ENCODE peak calls at places on chromosomes 4 and X, in ten cellular contexts. R is bronchial epithelial cell; L is Peyer's patch; P is NT2/D1; F is astrocyte; G is CD8-positive, alpha-beta T cell; C is GM12878; J is small intestine; Q is ovary; V is endodermal cell. Z is an unnamed sample. For H3K36me3, the result is how much of the 10 kb centered on the place peaks cover.

GRCh38 chrX:69060631-69061408 is 104.4 kb downstream of the PJA1 start:
- DNase-seq in R (peak), L (no peak), P (peak), F (peak), G (no peak), C (no peak), J (peak), Q (peak), V (peak), Z (peak)

GRCh38 chr4:15291133-15291532 is 136.7 kb upstream of the C1QTNF7 start:
- DNase-seq in R (peak), L (no peak), P (no peak), F (no peak), G (no peak), C (no peak), J (no peak), Q (no peak), V (no peak), Z (no peak)

GRCh38 chrX:130186645-130187044 is 14.9 kb downstream of the RAB33A start:
- DNase-seq in R (no peak), L (no peak), P (no peak), F (no peak), G (no peak), C (no peak), J (no peak), Q (no peak), V (no peak), Z (no peak)

GRCh38 chrX:148567229-148567628 is 66.8 kb downstream of the AFF2 start:
- DNase-seq in R (no peak), L (no peak), P (no peak), F (peak), G (no peak), C (no peak), J (no peak), Q (no peak), V (no peak), Z (no peak)

GRCh38 chr4:184282251-184282713 is 64.6 kb upstream of the ENPP6 start:
- DNase-seq in R (peak), L (peak), P (no peak), F (no peak), G (peak), C (peak), J (peak), Q (no peak), V (peak), Z (peak)

GRCh38 chr4:18106620-18107019 is 85.1 kb upstream of the LCORL start:
- DNase-seq in R (no peak), L (no peak), P (no peak), F (no peak), G (no peak), C (no peak), J (peak), Q (no peak), V (no peak), Z (no peak)

GRCh38 chrX:17860811-17861495 is at the start of gene RAI2:
- DNase-seq in R (no peak), L (peak), P (no peak), F (no peak), G (peak), C (no peak), J (no peak), Q (peak), V (peak), Z (peak)

GRCh38 chrX:130330706-130331105 is 9.0 kb upstream of the SLC25A14 start:
- DNase-seq in R (peak), L (no peak), P (peak), F (peak), G (peak), C (peak), J (peak), Q (peak), V (peak), Z (peak)

GRCh38 chrX:128728943-128729342 is 676.7 kb upstream of the ACTRT1 start:
- DNase-seq in R (no peak), L (no peak), P (no peak), F (no peak), G (no peak), C (no peak), J (no peak), Q (no peak), V (no peak), Z (no peak)

GRCh38 chr4:149887091-149887490 is 71.4 kb upstream of the IQCM start:
- DNase-seq in R (peak), L (no peak), P (no peak), F (peak), G (no peak), C (no peak), J (no peak), Q (no peak), V (no peak), Z (no peak)

GRCh38 chr4:55947912-55948725 is 626 bp upstream of the CEP135 start:
- DNase-seq in R (peak), L (peak), P (no peak), F (peak), G (peak), C (peak), J (peak), Q (no peak), V (no peak), Z (no peak)

GRCh38 chrX:40581333-40581910 is 652 bp downstream of the ATP6AP2 start:
- DNase-seq in R (peak), L (no peak), P (no peak), F (peak), G (no peak), C (no peak), J (peak), Q (no peak), V (no peak), Z (no peak)

GRCh38 chr4:153619811-153620210 is 64.3 kb upstream of the TLR2 start:
- DNase-seq in R (no peak), L (no peak), P (no peak), F (no peak), G (no peak), C (no peak), J (no peak), Q (no peak), V (no peak), Z (peak)

GRCh38 chr4:153622778-153623240 is 61.3 kb upstream of the TLR2 start:
- DNase-seq in R (no peak), L (no peak), P (no peak), F (no peak), G (no peak), C (no peak), J (no peak), Q (no peak), V (no peak), Z (no peak)

GRCh38 chr4:153620352-153620751 is 63.7 kb upstream of the TLR2 start:
- DNase-seq in R (no peak), L (no peak), P (no peak), F (no peak), G (no peak), C (no peak), J (no peak), Q (no peak), V (no peak), Z (no peak)

GRCh38 chr4:153623491-153623890 is 60.6 kb upstream of the TLR2 start:
- DNase-seq in R (no peak), L (no peak), P (no peak), F (no peak), G (no peak), C (no peak), J (no peak), Q (no peak), V (no peak), Z (no peak)

GRCh38 chr4:153622093-153622492 is 62.0 kb upstream of the TLR2 start:
- DNase-seq in R (no peak), L (no peak), P (no peak), F (no peak), G (no peak), C (no peak), J (no peak), Q (no peak), V (no peak), Z (no peak)
- H3K36me3 ChIP-seq in R (under half), L (under half), P (half or more), F (under half), G (half or more), C (half or more), J (under half), Q (under half), V (under half), Z (under half)

GRCh38 chr4:54231419-54232150 is 2.5 kb downstream of the PDGFRA start:
- DNase-seq in R (no peak), L (no peak), P (no peak), F (peak), G (no peak), C (no peak), J (no peak), Q (peak), V (peak), Z (peak)
- H3K4me3 ChIP-seq in R (no peak), L (peak), P (peak), F (peak), G (no peak), C (no peak), J (peak), Q (peak), V (peak), Z (peak)

GRCh38 chrX:13761606-13762005 is 27.1 kb downstream of the OFD1 start:
- DNase-seq in R (no peak), L (no peak), P (no peak), F (no peak), G (no peak), C (no peak), J (no peak), Q (no peak), V (peak), Z (peak)
- H3K36me3 ChIP-seq in R (under half), L (under half), P (half or more), F (under half), G (under half), C (under half), J (under half), Q (under half), V (half or more), Z (under half)

DNA sequence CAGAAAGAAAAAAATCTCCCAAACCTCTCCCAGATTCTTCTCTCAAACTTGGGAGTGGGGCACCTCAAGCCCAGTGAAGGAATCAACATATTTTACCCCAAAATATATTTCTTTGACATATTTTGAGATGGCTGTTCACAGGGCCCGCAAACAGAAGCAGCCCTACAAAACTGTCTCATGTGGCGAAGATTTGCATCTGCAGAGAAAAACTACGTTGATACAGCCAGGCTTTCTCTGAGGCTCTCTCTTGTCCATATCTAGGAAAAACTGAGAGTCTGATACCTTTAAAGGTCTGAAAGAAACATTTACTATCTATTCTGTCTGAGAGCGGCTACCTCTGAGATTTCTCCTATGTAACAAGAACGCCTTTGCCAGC is 23.3 kb upstream of the TMSB4X start:
- DNase-seq in R (no peak), L (no peak), P (no peak), F (no peak), G (no peak), C (no peak), J (no peak), Q (no peak), V (no peak), Z (no peak)
- H3K4me3 ChIP-seq in R (no peak), L (no peak), P (no peak), F (no peak), G (peak), C (peak), J (no peak), Q (no peak), V (no peak), Z (no peak)

GRCh38 chr4:5755679-5756078 is 44.7 kb downstream of the EVC start:
- DNase-seq in R (no peak), L (no peak), P (no peak), F (no peak), G (no peak), C (no peak), J (no peak), Q (no peak), V (no peak), Z (no peak)

GRCh38 chr4:5757091-5757490 is 46.1 kb downstream of the EVC start:
- DNase-seq in R (no peak), L (no peak), P (no peak), F (no peak), G (no peak), C (no peak), J (no peak), Q (no peak), V (no peak), Z (peak)

GRCh38 chr4:5755161-5755560 is 44.2 kb downstream of the EVC start:
- DNase-seq in R (no peak), L (no peak), P (no peak), F (no peak), G (no peak), C (no peak), J (no peak), Q (no peak), V (no peak), Z (no peak)

GRCh38 chr4:5757536-5757935 is 46.5 kb downstream of the EVC start:
- DNase-seq in R (no peak), L (no peak), P (no peak), F (no peak), G (no peak), C (no peak), J (no peak), Q (no peak), V (no peak), Z (no peak)

GRCh38 chr4:5756271-5756670 is 45.3 kb downstream of the EVC start:
- DNase-seq in R (no peak), L (no peak), P (no peak), F (no peak), G (no peak), C (no peak), J (no peak), Q (no peak), V (no peak), Z (no peak)
- H3K36me3 ChIP-seq in R (under half), L (under half), P (half or more), F (under half), G (under half), C (under half), J (under half), Q (under half), V (under half), Z (under half)

GRCh38 chr4:181078236-181078635 is 1165.0 kb upstream of the TENM3 start:
- DNase-seq in R (no peak), L (no peak), P (no peak), F (peak), G (no peak), C (no peak), J (no peak), Q (no peak), V (no peak), Z (no peak)
- H3K4me3 ChIP-seq in R (no peak), L (no peak), P (no peak), F (no peak), G (no peak), C (no peak), J (no peak), Q (no peak), V (no peak), Z (no peak)

GRCh38 chr4:121674696-121675095 is 22.1 kb downstream of the ANXA5 start:
- DNase-seq in R (no peak), L (no peak), P (no peak), F (no peak), G (no peak), C (no peak), J (no peak), Q (no peak), V (no peak), Z (no peak)
- H3K36me3 ChIP-seq in R (under half), L (half or more), P (half or more), F (half or more), G (under half), C (under half), J (under half), Q (under half), V (half or more), Z (under half)

GRCh38 chr4:80268936-80269335 is 2.5 kb downstream of the FGF5 start:
- DNase-seq in R (no peak), L (no peak), P (no peak), F (no peak), G (no peak), C (no peak), J (no peak), Q (no peak), V (no peak), Z (no peak)

GRCh38 chr4:80266902-80267380 is 477 bp downstream of the FGF5 start:
- DNase-seq in R (peak), L (no peak), P (no peak), F (peak), G (no peak), C (no peak), J (no peak), Q (no peak), V (no peak), Z (peak)

GRCh38 chr4:80270321-80270720 is 3.9 kb downstream of the FGF5 start:
- DNase-seq in R (no peak), L (no peak), P (no peak), F (no peak), G (no peak), C (no peak), J (no peak), Q (no peak), V (no peak), Z (no peak)

GRCh38 chr4:80266267-80266901 is at the start of gene FGF5:
- DNase-seq in R (peak), L (no peak), P (no peak), F (peak), G (no peak), C (no peak), J (no peak), Q (peak), V (peak), Z (peak)

GRCh38 chr4:80268081-80268823 is 1.8 kb downstream of the FGF5 start:
- DNase-seq in R (peak), L (no peak), P (no peak), F (peak), G (no peak), C (no peak), J (no peak), Q (no peak), V (peak), Z (peak)
- H3K4me3 ChIP-seq in R (no peak), L (no peak), P (no peak), F (peak), G (no peak), C (no peak), J (no peak), Q (no peak), V (peak), Z (no peak)

GRCh38 chr4:2700031-2700430 is 56.1 kb downstream of the TNIP2 start:
- DNase-seq in R (no peak), L (peak), P (no peak), F (no peak), G (no peak), C (no peak), J (no peak), Q (no peak), V (no peak), Z (no peak)
- H3K36me3 ChIP-seq in R (under half), L (half or more), P (half or more), F (under half), G (half or more), C (under half), J (under half), Q (under half), V (half or more), Z (under half)

GRCh38 chrX:989959-990510 is 222.4 kb downstream of the CRLF2 start:
- DNase-seq in R (peak), L (peak), P (no peak), F (peak), G (no peak), C (peak), J (peak), Q (peak), V (peak), Z (no peak)
- H3K4me3 ChIP-seq in R (peak), L (peak), P (no peak), F (no peak), G (no peak), C (peak), J (no peak), Q (peak), V (no peak), Z (no peak)

Z was measured in H7.